ENCODE peak calls at places on chromosomes 11 and 22, in eight cellular contexts. O, A, H, B, Q, M, L and R are unnamed samples.

GRCh38 chr22:19143967-19144400 is 467 bp downstream of the ESS2 start:
- DNase-seq in A (peak; percentile 24), O (no peak), H (no peak), Q (no peak), L (no peak), M (no peak), B (no peak), R (no peak)

GRCh38 chr11:112321521-112322172 is 61.0 kb upstream of the PLET1 start:
- DNase-seq in Q (peak; percentile 33), A (peak; percentile 98), H (no peak), M (peak; percentile 70), L (no peak), B (peak; percentile 57), O (peak; percentile 85), R (peak; percentile 84)

GRCh38 chr11:70568504-70569172 is 170.3 kb downstream of the CTTN start:
- DNase-seq in M (no peak), A (peak; percentile 14), O (peak; percentile 57), B (no peak), H (peak; percentile 73), Q (peak; percentile 53), L (no peak), R (peak; percentile 72)

GRCh38 chr11:14075118-14075601 is 112.6 kb downstream of the SPON1 start:
- DNase-seq in Q (no peak), B (no peak), M (no peak), L (no peak), H (no peak), A (peak; percentile 89), O (no peak), R (peak; percentile 59)

GRCh38 chr11:63554901-63555218 is 8.3 kb downstream of the PLAAT2 start:
- DNase-seq in A (no peak), M (no peak), L (no peak), H (peak; percentile 16), O (no peak), B (no peak), Q (no peak), R (no peak)

GRCh38 chr11:66278396-66279091 is 569 bp downstream of the CNIH2 start:
- DNase-seq in M (no peak), H (no peak), A (no peak), O (no peak), B (no peak), L (no peak), Q (no peak), R (no peak)

GRCh38 chr11:3824714-3825472 is 15.9 kb downstream of the RHOG start:
- DNase-seq in B (no peak), L (no peak), M (peak; percentile 42), O (peak; percentile 83), Q (peak; percentile 58), A (no peak), H (no peak), R (peak; percentile 63)

GRCh38 chr22:16563555-16564520 is 28.8 kb downstream of the CCT8L2 start:
- DNase-seq in A (no peak), B (no peak), H (no peak), O (peak; percentile 42), L (no peak), Q (no peak), M (no peak), R (no peak)

GRCh38 chr22:42376721-42377177 is 55.5 kb downstream of the NFAM1 start:
- DNase-seq in B (no peak), L (no peak), O (peak; percentile 73), A (no peak), M (peak; percentile 54), H (peak; percentile 85), Q (peak; percentile 78), R (peak; percentile 42)

GRCh38 chr22:47558828-47559700 is 796.6 kb downstream of the TBC1D22A start:
- DNase-seq in H (peak; percentile 32), B (no peak), O (no peak), A (no peak), Q (no peak), L (no peak), M (no peak), R (no peak)

GRCh38 chr11:130025371-130025770 is 22.7 kb upstream of the PRDM10 start:
- DNase-seq in L (no peak), H (no peak), Q (no peak), M (no peak), B (no peak), A (no peak), O (no peak), R (no peak)

GRCh38 chr11:28566643-28567042 is 458.5 kb downstream of the METTL15 start:
- DNase-seq in Q (peak; percentile 78), O (peak; percentile 37), M (peak; percentile 25), H (peak; percentile 95), B (peak; percentile 52), L (peak; percentile 3), A (peak; percentile 90), R (peak; percentile 92)

GRCh38 chr11:112455791-112456190 is 195.1 kb upstream of the PLET1 start:
- DNase-seq in B (no peak), L (no peak), H (no peak), Q (no peak), O (no peak), A (no peak), M (no peak), R (peak; percentile 11)

GRCh38 chr11:102783720-102784119 is 3.3 kb upstream of the MMP10 start:
- DNase-seq in L (no peak), A (peak; percentile 93), H (no peak), M (no peak), B (no peak), Q (no peak), O (no peak), R (peak; percentile 28)

GRCh38 chr22:30279932-30280331 is 9.4 kb downstream of the CASTOR1 start:
- DNase-seq in L (no peak), M (no peak), H (no peak), O (no peak), Q (no peak), A (no peak), B (no peak), R (no peak)

GRCh38 chr22:30279389-30279788 is 9.9 kb downstream of the CASTOR1 start:
- DNase-seq in O (peak; percentile 90), L (no peak), H (no peak), Q (peak; percentile 60), A (peak; percentile 34), M (no peak), B (no peak), R (no peak)

GRCh38 chr22:30275625-30276024 is 9.0 kb upstream of the OSM start:
- DNase-seq in A (peak; percentile 28), O (no peak), H (no peak), L (no peak), B (no peak), M (no peak), Q (no peak), R (peak; percentile 65)

GRCh38 chr22:30276041-30276440 is 9.4 kb upstream of the OSM start:
- DNase-seq in Q (no peak), L (no peak), A (no peak), B (no peak), M (no peak), O (peak; percentile 44), H (no peak), R (no peak)

GRCh38 chr22:30277547-30278344 is 11.1 kb upstream of the OSM start:
- DNase-seq in Q (no peak), H (peak; percentile 78), A (peak; percentile 78), B (no peak), L (no peak), M (no peak), O (no peak), R (peak; percentile 71)
- H3K27ac ChIP-seq in Q (peak overlapping the region; percentile 50), H (peak overlapping the region; percentile 69), A (no peak overlapping the region), B (no peak overlapping the region), L (peak overlapping the region; percentile 87), M (no peak overlapping the region), O (peak overlapping the region; percentile 46), R (peak overlapping the region; percentile 24)

GRCh38 chr11:64843971-64844329 is 503 bp downstream of the CDC42BPG start:
- DNase-seq in Q (no peak), L (no peak), H (no peak), M (peak; percentile 30), A (peak; percentile 43), O (no peak), B (no peak), R (peak; percentile 45)

GRCh38 chr11:64842851-64843841 is 1.3 kb downstream of the CDC42BPG start:
- DNase-seq in L (no peak), O (peak; percentile 77), M (peak; percentile 84), A (peak; percentile 85), B (no peak), Q (no peak), H (no peak), R (peak; percentile 91)

GRCh38 chr11:64842366-64842759 is 2.1 kb downstream of the CDC42BPG start:
- DNase-seq in O (no peak), H (no peak), A (peak; percentile 57), M (no peak), Q (no peak), B (no peak), L (no peak), R (no peak)

GRCh38 chr11:64845125-64845735 is 777 bp upstream of the CDC42BPG start:
- DNase-seq in B (no peak), M (no peak), A (no peak), H (no peak), L (no peak), O (no peak), Q (no peak), R (no peak)

GRCh38 chr11:64844330-64845124 is at the start of gene CDC42BPG:
- DNase-seq in L (no peak), Q (peak; percentile 64), O (peak; percentile 89), A (peak; percentile 87), H (no peak), B (peak; percentile 57), M (peak; percentile 85), R (peak; percentile 91)
- H3K27ac ChIP-seq in L (peak within 1 kb of the TSS; percentile 96), Q (peak within 1 kb of the TSS; percentile 27), O (peak within 1 kb of the TSS; percentile 86), A (peak within 1 kb of the TSS; percentile 74), H (peak within 1 kb of the TSS; percentile 36), B (peak within 1 kb of the TSS; percentile 97), M (peak within 1 kb of the TSS; percentile 76), R (peak within 1 kb of the TSS; percentile 86)

DNA sequence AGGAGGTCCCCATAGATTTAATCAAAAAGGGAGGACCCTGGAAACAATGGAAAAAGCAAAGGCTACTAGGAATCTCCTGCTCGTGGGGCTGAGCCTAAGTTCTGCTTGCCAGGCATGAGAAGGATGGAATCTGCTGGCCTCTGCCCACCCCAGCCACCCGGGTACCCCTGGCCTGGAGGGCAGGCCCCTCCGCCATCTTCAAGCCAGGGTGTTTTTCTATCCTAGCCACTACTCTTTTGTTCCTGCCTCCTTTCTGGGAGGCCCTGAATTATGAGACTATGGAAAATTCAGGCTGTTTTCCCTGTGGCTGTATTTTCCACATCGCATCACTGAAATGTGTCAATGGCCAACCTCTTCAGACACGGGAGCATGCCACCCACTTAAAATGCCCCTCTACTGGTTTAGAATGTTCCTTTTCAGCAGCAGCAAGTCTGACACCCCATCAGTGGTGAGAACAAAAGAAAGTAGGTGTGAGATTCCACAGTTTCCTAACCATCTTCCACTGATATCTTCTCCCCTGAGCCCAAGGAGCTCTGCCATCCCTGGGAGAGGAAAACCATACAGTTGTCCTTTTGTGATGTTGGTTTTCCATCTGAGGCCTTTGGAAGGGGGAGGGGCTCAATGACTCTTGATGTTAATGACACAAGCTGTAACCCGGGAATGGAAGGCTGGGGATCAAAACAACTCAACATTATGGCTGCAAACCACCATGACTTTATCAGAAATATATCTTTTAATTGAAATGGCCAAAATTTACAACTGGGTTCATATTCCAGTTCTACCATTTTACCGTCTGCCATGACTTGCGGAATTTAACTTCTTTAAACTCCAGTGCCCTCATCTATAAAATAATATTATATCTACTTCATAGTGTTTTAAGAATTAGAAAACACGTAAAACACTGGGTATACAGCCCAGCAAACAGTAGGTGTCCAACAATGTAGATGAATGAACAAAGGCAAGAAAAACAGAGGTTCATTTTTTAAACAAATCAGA is 22.2 kb downstream of the DKK3 start:
- DNase-seq in O (no peak), A (no peak), B (no peak), Q (no peak), L (no peak), M (no peak), H (no peak), R (no peak)
- H3K27ac ChIP-seq in O (no peak overlapping the region), A (no peak overlapping the region), B (no peak overlapping the region), Q (peak overlapping the region; percentile 96), L (no peak overlapping the region), M (no peak overlapping the region), H (peak overlapping the region; percentile 93), R (no peak overlapping the region)

GRCh38 chr11:69562816-69563215 is 78.1 kb upstream of the CCND1 start:
- DNase-seq in L (no peak), O (no peak), H (no peak), M (no peak), Q (no peak), B (no peak), A (no peak), R (no peak)
- H3K27ac ChIP-seq in L (no peak overlapping the region), O (no peak overlapping the region), H (no peak overlapping the region), M (no peak overlapping the region), Q (no peak overlapping the region), B (no peak overlapping the region), A (no peak overlapping the region), R (no peak overlapping the region)